ENCODE peak calls at places on chromosome 6, in ten cellular contexts. Y, E, F, K, A, S, Z, P, W and V are unnamed samples.

GRCh38 chr6:1387632-1388031 is 1.7 kb upstream of the FOXF2 start:
- DNase-seq in Y (peak), F (no peak), A (no peak), W (no peak), E (no peak), K (no peak), Z (no peak), P (no peak), S (no peak), V (no peak)

GRCh38 chr6:32668226-32668747 is 1.8 kb upstream of the HLA-DQB1 start:
- DNase-seq in S (peak), Z (peak), W (no peak), E (peak), F (no peak), A (no peak), Y (peak), K (no peak), P (no peak), V (peak)

GRCh38 chr6:16800942-16801341 is 39.7 kb upstream of the ATXN1 start:
- DNase-seq in Z (no peak), A (no peak), E (no peak), P (no peak), K (no peak), Y (no peak), S (peak), W (no peak), F (no peak), V (no peak)

GRCh38 chr6:56637640-56638039 is 5.0 kb downstream of the DST start:
- DNase-seq in F (no peak), S (peak), K (peak), W (no peak), Z (no peak), A (peak), E (peak), Y (peak), P (peak), V (no peak)

GRCh38 chr6:90230547-90231240 is 65.9 kb downstream of the BACH2 start:
- DNase-seq in W (no peak), Y (no peak), F (no peak), E (no peak), S (peak), Z (no peak), K (no peak), P (no peak), A (no peak), V (peak)

GRCh38 chr6:166478782-166479592 is 96.2 kb upstream of the MPC1 start:
- DNase-seq in F (peak), P (no peak), S (no peak), Y (no peak), Z (no peak), E (no peak), K (no peak), A (no peak), W (no peak), V (no peak)

GRCh38 chr6:140045116-140045515 is 670.7 kb upstream of the CITED2 start:
- DNase-seq in W (no peak), Y (no peak), F (no peak), A (peak), E (no peak), S (no peak), P (no peak), K (no peak), Z (no peak), V (no peak)

GRCh38 chr6:166515072-166515810 is 71.2 kb downstream of the RAMACL start:
- DNase-seq in S (peak), F (no peak), A (peak), P (peak), Y (peak), E (no peak), Z (no peak), W (no peak), K (peak), V (peak)

GRCh38 chr6:5541751-5542432 is 280.6 kb downstream of the FARS2 start:
- DNase-seq in E (no peak), S (peak), A (no peak), W (no peak), Y (no peak), K (peak), F (no peak), Z (no peak), P (no peak), V (peak)

GRCh38 chr6:111803804-111804203 is 69.4 kb downstream of the FYN start:
- DNase-seq in F (no peak), E (no peak), Y (no peak), W (no peak), A (no peak), K (no peak), S (no peak), Z (no peak), P (no peak), V (peak)

GRCh38 chr6:6251555-6252280 is 68.7 kb downstream of the F13A1 start:
- DNase-seq in P (no peak), Z (no peak), S (no peak), F (no peak), K (no peak), Y (no peak), E (no peak), A (no peak), W (no peak), V (no peak)

GRCh38 chr6:140923048-140923447 is 1209.7 kb upstream of the GJE1 start:
- DNase-seq in E (no peak), K (peak), Y (no peak), F (no peak), W (no peak), P (no peak), S (peak), A (peak), Z (no peak), V (no peak)

GRCh38 chr6:16146028-16146427 is 17.1 kb downstream of the MYLIP start:
- DNase-seq in K (no peak), P (no peak), A (no peak), S (no peak), E (no peak), Z (no peak), W (no peak), Y (no peak), F (no peak), V (no peak)

GRCh38 chr6:36064770-36065396 is 37.3 kb downstream of the MAPK14 start:
- DNase-seq in Y (no peak), E (no peak), S (no peak), F (no peak), Z (no peak), A (no peak), W (no peak), K (peak), P (no peak), V (no peak)

GRCh38 chr6:69673298-69673697 is 123.5 kb downstream of the LMBRD1 start:
- DNase-seq in Z (no peak), Y (no peak), P (no peak), A (no peak), F (no peak), E (no peak), S (no peak), W (no peak), K (no peak), V (no peak)

GRCh38 chr6:158642805-158643489 is 1.6 kb downstream of the DYNLT1 start:
- DNase-seq in E (no peak), F (no peak), W (no peak), P (no peak), A (no peak), Z (no peak), Y (no peak), K (no peak), S (peak), V (no peak)

GRCh38 chr6:41177695-41178094 is 14.8 kb upstream of the TREM2 start:
- DNase-seq in P (no peak), E (no peak), K (no peak), S (no peak), Z (no peak), F (no peak), A (no peak), Y (no peak), W (no peak), V (no peak)

GRCh38 chr6:41181566-41181965 is 18.6 kb upstream of the TREM2 start:
- DNase-seq in F (no peak), S (no peak), A (no peak), P (no peak), K (no peak), W (no peak), Z (no peak), Y (no peak), E (no peak), V (no peak)

GRCh38 chr6:41185991-41186675 is 14.8 kb downstream of the TREML2 start:
- DNase-seq in W (no peak), Y (no peak), F (no peak), K (no peak), E (no peak), Z (no peak), A (no peak), P (no peak), S (no peak), V (no peak)

GRCh38 chr6:41184761-41185160 is 16.2 kb downstream of the TREML2 start:
- DNase-seq in F (no peak), S (no peak), Y (no peak), A (no peak), E (no peak), K (no peak), P (no peak), Z (no peak), W (no peak), V (no peak)

GRCh38 chr6:41182069-41183034 is 18.6 kb downstream of the TREML2 start:
- DNase-seq in K (peak), Y (peak), Z (no peak), A (peak), S (peak), E (no peak), F (no peak), W (no peak), P (peak), V (peak)
- TF ChIP-seq CTCF in K (peak), Y (peak), Z (peak), A (peak), S (peak), E (peak), F (peak), W (no peak), P (peak), V (peak)

GRCh38 chr6:21590345-21590744 is 3.2 kb upstream of the SOX4 start:
- DNase-seq in P (no peak), S (peak), E (no peak), K (no peak), Y (no peak), F (no peak), Z (no peak), W (no peak), A (no peak), V (no peak)

GRCh38 chr6:21586760-21587181 is 6.8 kb upstream of the SOX4 start:
- DNase-seq in F (no peak), K (no peak), E (no peak), A (no peak), W (no peak), S (no peak), Y (no peak), P (no peak), Z (peak), V (peak)

GRCh38 chr6:21587182-21587924 is 6.2 kb upstream of the SOX4 start:
- DNase-seq in F (peak), P (peak), S (peak), K (no peak), Z (peak), Y (peak), E (peak), W (peak), A (peak), V (peak)

GRCh38 chr6:21587925-21588811 is 5.4 kb upstream of the SOX4 start:
- DNase-seq in W (peak), Z (peak), E (peak), Y (peak), S (peak), K (no peak), A (peak), P (peak), F (peak), V (peak)

GRCh38 chr6:21588812-21589811 is 4.4 kb upstream of the SOX4 start:
- DNase-seq in S (peak), Y (peak), Z (peak), E (peak), W (peak), A (peak), F (peak), P (peak), K (peak), V (peak)
- TF ChIP-seq CTCF in S (peak), Y (peak), Z (peak), E (peak), W (peak), A (peak), F (peak), P (peak), K (peak), V (peak)

GRCh38 chr6:70846207-70846835 is 110.5 kb downstream of the B3GAT2 start:
- DNase-seq in Y (no peak), F (no peak), Z (no peak), E (no peak), P (no peak), A (no peak), K (no peak), W (no peak), S (no peak), V (no peak)

GRCh38 chr6:70841115-70841514 is 115.7 kb downstream of the B3GAT2 start:
- DNase-seq in E (no peak), Y (no peak), P (no peak), Z (no peak), S (no peak), K (no peak), W (no peak), A (no peak), F (no peak), V (no peak)

GRCh38 chr6:70842541-70842940 is 114.3 kb downstream of the B3GAT2 start:
- DNase-seq in Y (no peak), E (no peak), W (no peak), P (no peak), S (no peak), F (no peak), K (no peak), A (no peak), Z (no peak), V (no peak)

GRCh38 chr6:70844301-70844700 is 112.6 kb downstream of the B3GAT2 start:
- DNase-seq in P (no peak), F (no peak), E (no peak), Z (no peak), S (no peak), K (no peak), A (no peak), Y (no peak), W (no peak), V (no peak)

DNA sequence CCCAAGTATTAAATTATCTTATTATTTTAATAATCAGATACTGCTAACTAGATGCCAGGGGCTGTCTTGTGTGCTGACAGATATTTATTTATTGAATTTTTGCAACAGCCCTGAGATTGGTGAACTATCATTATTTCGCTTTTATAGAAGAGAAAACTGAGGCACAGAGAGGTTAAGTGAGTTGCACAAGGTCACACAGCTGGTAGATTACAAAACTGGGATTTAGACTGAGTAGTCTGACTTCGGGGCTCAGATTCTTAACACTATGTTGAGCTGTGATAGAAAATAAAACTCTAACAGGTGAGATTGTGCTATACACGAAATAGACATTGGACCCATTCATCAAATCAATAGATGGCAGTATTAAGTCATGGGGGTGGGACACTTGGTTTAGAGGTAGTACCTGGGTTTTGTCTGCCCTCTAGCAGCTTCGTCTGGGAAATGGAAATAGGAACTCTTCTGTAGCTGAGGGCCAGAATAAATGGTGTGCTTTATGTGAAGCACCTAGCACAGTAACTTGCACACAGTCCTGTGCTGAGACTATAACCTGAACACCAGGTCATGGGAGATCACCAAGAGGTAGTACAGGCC is 113.4 kb downstream of the B3GAT2 start:
- DNase-seq in F (no peak), A (no peak), Z (no peak), K (no peak), E (no peak), Y (no peak), P (no peak), W (no peak), S (no peak), V (no peak)
- TF ChIP-seq CTCF in F (no peak), A (no peak), Z (no peak), K (peak), E (peak), Y (no peak), P (no peak), W (no peak), S (no peak), V (no peak)

GRCh38 chr6:146515212-146515611 is 28.4 kb upstream of the RAB32 start:
- DNase-seq in S (no peak), Y (no peak), A (no peak), E (no peak), P (no peak), Z (no peak), W (no peak), K (no peak), F (no peak), V (no peak)
- TF ChIP-seq CTCF in S (no peak), Y (no peak), A (no peak), E (no peak), P (no peak), Z (no peak), W (no peak), K (no peak), F (no peak), V (no peak)

DNA sequence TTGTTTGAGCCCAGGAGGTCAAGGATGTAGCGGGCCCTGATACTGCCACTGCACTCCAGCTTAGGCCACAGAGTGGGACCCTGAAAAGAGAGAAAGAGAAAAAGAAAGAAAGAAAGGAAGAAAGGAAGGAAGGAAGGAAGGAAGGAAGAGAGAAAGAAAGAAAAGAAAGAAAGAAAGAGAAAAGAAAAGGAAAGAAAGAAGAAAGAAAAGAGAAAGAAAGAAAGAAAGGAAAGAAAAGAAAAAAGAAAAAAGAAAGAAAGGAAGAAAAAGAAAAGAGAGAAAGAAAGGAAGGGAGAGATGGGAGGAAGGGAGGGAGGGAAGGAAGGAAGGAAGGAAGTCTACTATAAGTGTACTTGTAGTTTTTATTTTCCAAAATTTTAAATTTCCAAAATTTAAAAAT is 42.2 kb upstream of the AKAP12 start:
- DNase-seq in S (no peak), E (no peak), F (no peak), W (no peak), Z (no peak), P (no peak), K (no peak), Y (no peak), A (no peak), V (no peak)
- TF ChIP-seq CTCF in S (no peak), E (no peak), F (no peak), W (no peak), Z (no peak), P (no peak), K (no peak), Y (no peak), A (no peak), V (no peak)

DNA sequence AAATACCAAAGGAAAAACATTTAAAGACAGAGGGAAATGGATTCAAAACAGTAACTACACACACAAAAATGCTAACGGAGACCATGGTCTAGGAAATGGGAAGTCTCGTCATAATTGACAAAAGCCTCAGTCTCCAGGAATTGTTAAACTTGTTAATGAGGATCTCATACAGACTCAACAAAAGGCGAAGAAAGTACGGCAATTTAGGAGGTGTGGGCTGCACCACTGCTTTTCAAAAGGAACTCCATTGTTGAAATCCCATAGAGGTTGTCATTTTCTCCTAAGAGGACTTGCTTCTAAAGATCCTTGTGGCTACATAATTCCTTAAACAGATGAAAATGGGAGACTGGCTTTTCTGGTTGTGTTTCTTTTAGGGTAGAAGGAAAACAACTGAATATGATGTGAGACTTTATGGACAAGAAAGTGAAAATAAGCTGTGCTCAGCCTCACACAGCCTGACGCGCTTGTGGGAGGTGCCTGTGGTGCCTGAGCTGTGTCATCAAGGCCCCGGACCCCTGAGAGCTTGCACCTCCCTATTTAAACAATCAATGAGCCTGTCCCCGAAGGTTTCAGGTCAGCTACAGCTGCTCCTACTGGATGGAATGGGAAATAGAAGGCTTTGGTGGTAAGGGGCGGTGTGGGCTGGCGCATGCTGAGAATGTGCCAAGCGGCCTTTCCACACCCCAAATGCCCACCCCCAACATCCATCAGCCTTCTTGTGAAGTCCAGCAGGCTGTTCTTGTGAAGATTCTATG is 2.5 kb upstream of the CLDN20 start:
- DNase-seq in K (no peak), W (no peak), F (no peak), Z (no peak), A (no peak), S (no peak), P (no peak), E (no peak), Y (no peak), V (peak)
- TF ChIP-seq CTCF in K (no peak), W (no peak), F (no peak), Z (no peak), A (no peak), S (no peak), P (no peak), E (no peak), Y (no peak), V (no peak)

GRCh38 chr6:83220121-83220520 is 27.0 kb downstream of the RWDD2A start:
- DNase-seq in A (no peak), Y (no peak), F (no peak), Z (no peak), S (no peak), W (no peak), P (no peak), E (no peak), K (no peak), V (no peak)

GRCh38 chr6:83221302-83221701 is 28.1 kb downstream of the RWDD2A start:
- DNase-seq in W (no peak), K (no peak), F (no peak), P (no peak), S (no peak), E (no peak), Y (no peak), A (no peak), Z (no peak), V (no peak)

GRCh38 chr6:83216806-83217205 is 23.6 kb downstream of the RWDD2A start:
- DNase-seq in A (no peak), S (no peak), K (no peak), W (no peak), P (no peak), Y (no peak), Z (no peak), F (no peak), E (no peak), V (no peak)

GRCh38 chr6:83226517-83226916 is 33.4 kb downstream of the RWDD2A start:
- DNase-seq in F (no peak), P (no peak), S (no peak), Z (no peak), K (no peak), E (no peak), A (no peak), Y (no peak), W (no peak), V (no peak)

GRCh38 chr6:83221886-83222479 is 28.8 kb downstream of the RWDD2A start:
- DNase-seq in F (no peak), P (no peak), W (no peak), K (peak), Y (peak), E (no peak), A (peak), S (peak), Z (no peak), V (no peak)
- TF ChIP-seq CTCF in F (peak), P (peak), W (no peak), K (peak), Y (no peak), E (peak), A (peak), S (peak), Z (peak), V (peak)

DNA sequence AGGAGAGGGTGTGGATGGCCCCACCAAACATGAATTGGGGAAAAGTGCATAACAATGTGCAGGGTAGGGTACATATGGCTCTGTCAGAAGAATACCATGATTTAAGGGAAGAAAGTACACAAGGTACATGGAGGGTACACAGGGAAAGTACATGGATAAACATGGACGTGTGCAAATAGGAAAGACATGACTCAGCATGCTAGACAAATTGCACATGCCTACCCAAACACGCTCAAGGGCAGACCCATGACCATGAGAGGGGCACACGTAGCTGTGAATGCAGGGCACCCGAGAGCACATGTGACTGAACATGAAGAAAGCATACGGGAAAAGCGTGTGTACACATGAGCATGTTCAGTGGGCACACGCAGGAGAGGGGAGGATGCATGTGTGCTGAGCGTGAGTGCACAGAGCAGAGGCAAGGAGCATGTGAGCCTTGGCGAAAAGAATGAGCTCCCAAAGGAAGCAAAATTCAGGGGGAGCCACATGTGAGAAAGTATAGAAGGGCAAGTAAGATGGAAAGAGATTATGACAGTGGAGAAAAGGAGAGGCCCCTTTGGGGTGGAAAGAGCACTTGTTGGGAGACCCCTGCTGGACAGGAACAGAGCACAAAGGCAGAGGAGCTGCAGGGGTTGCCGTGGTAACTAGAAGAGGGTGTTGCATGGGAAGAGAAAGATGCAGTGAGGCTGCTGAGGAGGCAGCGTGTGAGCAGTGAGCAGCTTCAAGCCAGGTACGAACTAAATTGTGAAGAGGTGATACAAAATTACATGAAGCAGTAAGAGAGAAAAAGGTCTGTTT is 17.8 kb downstream of the OR2H2 start:
- DNase-seq in Y (no peak), K (peak), W (no peak), Z (no peak), S (peak), F (no peak), A (peak), P (peak), E (no peak), V (peak)
- TF ChIP-seq CTCF in Y (peak), K (peak), W (no peak), Z (no peak), S (peak), F (no peak), A (peak), P (peak), E (peak), V (no peak)